ENCODE peak calls at places on chromosomes 13 and 19, in six cellular contexts. Q is NCI-H1105; T is T-helper 9 cell; S is ecto neural progenitor cell; J is stimulated activated CD4-positive, alpha-beta T cell treated with anti-CD3 and anti-CD28 coated beads, Interleukin-2, amount 100 ng/mL, for 48 hours; P is HT1080. H is an unnamed sample.

GRCh38 chr19:12675377-12675776 is 6.3 kb downstream of the DHPS start:
- DNase-seq in Q (no peak), T (no peak), S (no peak), J (no peak), P (no peak), H (no peak)

GRCh38 chr19:45769821-45770191 is 754 bp upstream of the SIX5 start:
- DNase-seq in Q (peak), T (peak), S (no peak), J (no peak), P (no peak), H (no peak)

GRCh38 chr13:95644611-95645052 is at the start of gene DZIP1:
- DNase-seq in Q (peak), T (no peak), S (peak), J (peak), P (peak), H (no peak)

GRCh38 chr13:23828866-23829265 is 60.3 kb downstream of the MIPEP start:
- DNase-seq in Q (no peak), T (no peak), S (no peak), J (no peak), P (peak), H (no peak)

GRCh38 chr13:105655046-105655445 is 880.4 kb downstream of the EFNB2 start:
- DNase-seq in Q (no peak), T (no peak), S (no peak), J (no peak), P (peak), H (no peak)

GRCh38 chr13:96053003-96053703 is at the start of gene UGGT2:
- DNase-seq in Q (peak), T (no peak), S (peak), J (peak), P (peak), H (peak)

GRCh38 chr13:111999352-111999751 is 67.6 kb upstream of the SOX1 start:
- DNase-seq in Q (no peak), T (no peak), S (no peak), J (no peak), P (no peak), H (no peak)

GRCh38 chr13:27962128-27962841 is 6.8 kb downstream of the CDX2 start:
- DNase-seq in Q (no peak), T (no peak), S (no peak), J (no peak), P (no peak), H (peak)

GRCh38 chr13:33307820-33308219 is 22.3 kb upstream of the STARD13 start:
- DNase-seq in Q (no peak), T (no peak), S (no peak), J (no peak), P (no peak), H (no peak)

GRCh38 chr13:23354520-23354919 is 79.0 kb downstream of the SACS start:
- DNase-seq in Q (no peak), T (no peak), S (no peak), J (no peak), P (no peak), H (no peak)

H was measured in retina.